ENCODE peak calls at places on chromosomes 13 and 19, in eight cellular contexts. U is A549, N is IMR-90, E is astrocyte, M is GM23338, J is GM23248, Y is OCI-LY7, R is SK-N-SH. X is an unnamed sample.
A peak's percentile ranks its signal among the peaks of the same experiment; 100 is the strongest.

GRCh38 chr13:98301721-98302120 is 124.7 kb upstream of the RNF113B start:
- DNase-seq in U (no peak), E (peak; percentile 65), J (peak; percentile 78), M (no peak), R (no peak), Y (no peak), N (peak; percentile 89), X (peak; percentile 68)

GRCh38 chr13:114011226-114011625 is 37.4 kb upstream of the C13orf46 start:
- DNase-seq in Y (no peak), J (no peak), M (no peak), U (no peak), R (no peak), E (no peak), N (no peak), X (no peak)

GRCh38 chr19:12806242-12807131 is at the start of gene RNASEH2A:
- DNase-seq in Y (peak; percentile 97), E (peak; percentile 80), U (peak; percentile 81), M (peak; percentile 95), R (peak; percentile 95), N (peak; percentile 86), J (peak; percentile 97), X (peak; percentile 88)

GRCh38 chr19:53927745-53928144 is 18.7 kb downstream of the CACNG7 start:
- DNase-seq in J (peak; percentile 68), Y (peak; percentile 29), E (peak; percentile 51), M (peak; percentile 97), N (peak; percentile 64), R (no peak), U (no peak), X (peak; percentile 62)

GRCh38 chr13:56528040-56528760 is 612.5 kb upstream of the PRR20A start:
- DNase-seq in N (no peak), R (no peak), Y (no peak), M (no peak), J (no peak), E (no peak), U (no peak), X (no peak)

GRCh38 chr13:110913322-110913721 is 1.5 kb downstream of the ANKRD10 start:
- DNase-seq in J (peak; percentile 42), R (no peak), M (no peak), N (peak; percentile 26), Y (peak; percentile 57), U (no peak), E (peak; percentile 20), X (peak; percentile 17)

GRCh38 chr13:30108913-30109237 is 198.5 kb downstream of the KATNAL1 start:
- DNase-seq in J (no peak), R (no peak), E (no peak), M (no peak), Y (no peak), U (no peak), N (no peak), X (no peak)

GRCh38 chr19:36049080-36049698 is 4.9 kb downstream of the THAP8 start:
- DNase-seq in Y (no peak), N (no peak), J (no peak), E (no peak), U (no peak), M (no peak), R (no peak), X (no peak)

GRCh38 chr13:19185865-19186645 is 4.4 kb upstream of the TUBA3C start:
- DNase-seq in R (no peak), E (no peak), N (no peak), M (no peak), J (no peak), U (no peak), Y (no peak), X (no peak)

GRCh38 chr19:50779504-50780457 is 9.5 kb downstream of the GPR32 start:
- DNase-seq in M (no peak), E (no peak), Y (no peak), J (no peak), U (no peak), N (no peak), R (no peak), X (no peak)

GRCh38 chr19:46859637-46860124 is 1.1 kb upstream of the ARHGAP35 start:
- DNase-seq in U (peak; percentile 87), N (peak; percentile 55), J (peak; percentile 78), R (peak; percentile 58), E (no peak), M (no peak), Y (no peak), X (no peak)

GRCh38 chr13:48429036-48429435 is 16.1 kb upstream of the LPAR6 start:
- DNase-seq in Y (no peak), E (no peak), N (no peak), J (no peak), R (no peak), U (no peak), M (no peak), X (no peak)

GRCh38 chr19:45712699-45713067 is 18.0 kb downstream of the FBXO46 start:
- DNase-seq in Y (no peak), N (no peak), M (no peak), U (no peak), R (no peak), E (no peak), J (no peak), X (no peak)

GRCh38 chr13:23411220-23411619 is 22.3 kb downstream of the SACS start:
- DNase-seq in U (no peak), R (no peak), Y (no peak), E (peak; percentile 61), M (no peak), J (no peak), N (no peak), X (peak; percentile 61)

GRCh38 chr19:42465827-42466280 is 23.1 kb upstream of the CXCL17 start:
- DNase-seq in M (no peak), N (no peak), U (no peak), J (no peak), Y (peak; percentile 90), R (no peak), E (no peak), X (no peak)

GRCh38 chr19:22882797-22883196 is 50.7 kb downstream of the ZNF723 start:
- DNase-seq in U (no peak), R (peak; percentile 4), J (peak; percentile 27), N (peak; percentile 13), M (peak; percentile 78), E (peak; percentile 0), Y (peak; percentile 68), X (peak; percentile 5)

GRCh38 chr19:1158885-1159448 is 15.1 kb downstream of the SBNO2 start:
- DNase-seq in J (no peak), N (no peak), Y (no peak), E (no peak), R (no peak), U (no peak), M (no peak), X (no peak)

GRCh38 chr13:26370495-26370990 is 116.6 kb downstream of the CDK8 start:
- DNase-seq in N (peak; percentile 69), M (no peak), Y (no peak), U (no peak), J (no peak), R (no peak), E (no peak), X (peak; percentile 73)
- H3K4me2 ChIP-seq in N (peak overlapping the region; percentile 57), M (no peak overlapping the region), Y (no peak overlapping the region), U (no peak overlapping the region), J (no peak overlapping the region), R (no peak overlapping the region), E (no peak overlapping the region), X (no peak overlapping the region)

DNA sequence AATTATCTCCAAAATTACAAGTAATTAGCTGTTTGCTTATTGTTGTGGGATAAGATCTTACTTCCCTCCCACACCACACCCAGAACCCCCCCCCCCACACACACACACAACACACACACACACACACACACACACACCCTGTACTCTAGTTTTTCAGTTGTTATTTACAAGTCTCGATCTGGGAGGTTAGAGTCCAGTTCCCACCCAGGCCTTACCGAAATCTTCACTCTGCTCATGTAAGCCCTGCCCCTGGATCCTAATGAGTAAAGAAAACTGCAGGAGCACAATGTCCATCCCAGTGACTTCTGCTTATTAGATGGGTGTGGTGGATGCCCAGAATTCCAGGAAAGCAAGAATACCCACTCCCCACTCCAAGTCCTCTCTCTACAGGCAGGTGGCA is 23.0 kb downstream of the STARD13 start:
- DNase-seq in M (no peak), Y (no peak), J (no peak), U (no peak), R (no peak), N (no peak), E (no peak), X (no peak)
- H3K4me2 ChIP-seq in M (no peak overlapping the region), Y (no peak overlapping the region), J (no peak overlapping the region), U (peak overlapping the region; percentile 63), R (peak overlapping the region; percentile 41), N (peak overlapping the region; percentile 1), E (peak overlapping the region; percentile 36), X (peak overlapping the region; percentile 9)

GRCh38 chr13:75762967-75763366 is 126.8 kb downstream of the LMO7 start:
- DNase-seq in N (no peak), U (no peak), R (no peak), M (no peak), J (no peak), Y (no peak), E (no peak), X (no peak)

GRCh38 chr13:75759531-75759930 is 123.4 kb downstream of the LMO7 start:
- DNase-seq in U (no peak), N (no peak), Y (no peak), R (no peak), E (no peak), M (no peak), J (no peak), X (no peak)

GRCh38 chr13:75762066-75762937 is 126.2 kb downstream of the LMO7 start:
- DNase-seq in J (peak; percentile 73), M (no peak), N (peak; percentile 63), R (no peak), U (no peak), Y (no peak), E (no peak), X (peak; percentile 64)

GRCh38 chr13:75761373-75761772 is 125.2 kb downstream of the LMO7 start:
- DNase-seq in E (no peak), N (no peak), R (no peak), Y (no peak), M (no peak), J (peak; percentile 39), U (no peak), X (peak; percentile 43)

GRCh38 chr13:75760182-75760981 is 124.3 kb downstream of the LMO7 start:
- DNase-seq in M (no peak), U (peak; percentile 50), N (peak; percentile 33), J (peak; percentile 32), E (peak; percentile 26), R (no peak), Y (no peak), X (peak; percentile 26)
- H3K4me2 ChIP-seq in M (no peak overlapping the region), U (peak overlapping the region; percentile 99), N (peak overlapping the region; percentile 96), J (no peak overlapping the region), E (no peak overlapping the region), R (no peak overlapping the region), Y (peak overlapping the region; percentile 35), X (peak overlapping the region; percentile 76)

DNA sequence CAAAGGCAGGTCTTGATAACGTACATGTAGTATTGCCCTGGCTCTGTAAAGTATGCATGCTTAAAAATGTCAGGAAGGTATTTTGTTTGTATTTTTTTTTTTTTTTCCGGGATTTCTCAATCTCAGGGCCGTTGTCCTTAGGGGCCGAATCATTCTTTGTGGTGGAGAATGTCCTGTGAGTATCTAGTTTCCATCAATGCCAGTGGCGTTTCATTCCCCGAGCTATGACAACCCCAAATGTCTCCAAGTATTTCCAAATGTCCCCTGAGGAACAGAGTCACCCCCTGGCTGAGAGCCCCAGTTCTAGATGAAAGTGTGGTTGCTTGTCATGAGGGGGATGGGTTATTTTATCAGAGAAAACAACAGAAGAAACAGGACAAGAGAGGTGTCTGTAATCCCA is 68.7 kb downstream of the ACSBG2 start:
- DNase-seq in U (no peak), Y (no peak), E (no peak), J (peak; percentile 44), M (no peak), R (no peak), N (no peak), X (no peak)
- H3K4me2 ChIP-seq in U (peak overlapping the region; percentile 1), Y (peak overlapping the region; percentile 76), E (no peak overlapping the region), J (no peak overlapping the region), M (no peak overlapping the region), R (no peak overlapping the region), N (peak overlapping the region; percentile 34), X (no peak overlapping the region)

X was measured in fibroblast of lung.